ENCODE peak calls at places on chromosomes 3 and 15, in ten cellular contexts. One of them, this sample, is unnamed.

GRCh38 chr15:83206971-83207621 is 527 bp downstream of the HDGFL3 start:
- DNase-seq in WERI-Rb-1: peak
- DNase-seq in fibroblast of the aortic adventitia: peak
- DNase-seq in MM.1S: peak
- DNase-seq in CD4-positive, alpha-beta T cell: no peak
- DNase-seq in osteoblast: peak
- DNase-seq in cardiac fibroblast: peak
- DNase-seq in GM20000: peak
- DNase-seq in kidney: peak
- DNase-seq in heart left ventricle: peak
- DNase-seq in this sample: no peak

GRCh38 chr15:83410532-83410931 is 36.6 kb upstream of the SH3GL3 start:
- DNase-seq in GM20000: no peak
- DNase-seq in fibroblast of the aortic adventitia: no peak
- DNase-seq in heart left ventricle: no peak
- DNase-seq in osteoblast: no peak
- DNase-seq in kidney: no peak
- DNase-seq in CD4-positive, alpha-beta T cell: no peak
- DNase-seq in MM.1S: no peak
- DNase-seq in cardiac fibroblast: no peak
- DNase-seq in WERI-Rb-1: no peak
- DNase-seq in this sample: no peak

GRCh38 chr15:62969442-62970089 is 73.0 kb upstream of the TPM1 start:
- DNase-seq in MM.1S: no peak
- DNase-seq in fibroblast of the aortic adventitia: no peak
- DNase-seq in kidney: no peak
- DNase-seq in GM20000: no peak
- DNase-seq in cardiac fibroblast: no peak
- DNase-seq in heart left ventricle: no peak
- DNase-seq in WERI-Rb-1: no peak
- DNase-seq in osteoblast: peak
- DNase-seq in CD4-positive, alpha-beta T cell: no peak
- DNase-seq in this sample: no peak

GRCh38 chr3:119352863-119353527 is 58.8 kb downstream of the ARHGAP31 start:
- DNase-seq in cardiac fibroblast: peak
- DNase-seq in heart left ventricle: no peak
- DNase-seq in MM.1S: no peak
- DNase-seq in osteoblast: no peak
- DNase-seq in fibroblast of the aortic adventitia: peak
- DNase-seq in GM20000: no peak
- DNase-seq in kidney: no peak
- DNase-seq in CD4-positive, alpha-beta T cell: no peak
- DNase-seq in WERI-Rb-1: no peak
- DNase-seq in this sample: no peak

GRCh38 chr15:27701956-27702355 is 397.2 kb downstream of the OCA2 start:
- DNase-seq in kidney: no peak
- DNase-seq in fibroblast of the aortic adventitia: no peak
- DNase-seq in heart left ventricle: no peak
- DNase-seq in CD4-positive, alpha-beta T cell: no peak
- DNase-seq in cardiac fibroblast: no peak
- DNase-seq in WERI-Rb-1: no peak
- DNase-seq in osteoblast: no peak
- DNase-seq in MM.1S: no peak
- DNase-seq in GM20000: no peak
- DNase-seq in this sample: no peak

GRCh38 chr15:25715536-25716413 is 147.4 kb downstream of the ATP10A start:
- DNase-seq in osteoblast: peak
- DNase-seq in kidney: no peak
- DNase-seq in MM.1S: no peak
- DNase-seq in WERI-Rb-1: peak
- DNase-seq in GM20000: no peak
- DNase-seq in CD4-positive, alpha-beta T cell: no peak
- DNase-seq in fibroblast of the aortic adventitia: no peak
- DNase-seq in cardiac fibroblast: no peak
- DNase-seq in heart left ventricle: no peak
- DNase-seq in this sample: no peak

GRCh38 chr3:194575484-194576210 is 57.6 kb downstream of the TMEM44 start:
- DNase-seq in cardiac fibroblast: peak
- DNase-seq in CD4-positive, alpha-beta T cell: no peak
- DNase-seq in WERI-Rb-1: no peak
- DNase-seq in osteoblast: peak
- DNase-seq in GM20000: no peak
- DNase-seq in kidney: peak
- DNase-seq in MM.1S: no peak
- DNase-seq in fibroblast of the aortic adventitia: peak
- DNase-seq in heart left ventricle: no peak
- DNase-seq in this sample: no peak

GRCh38 chr3:123157598-123158287 is 44.0 kb upstream of the SEC22A start:
- DNase-seq in cardiac fibroblast: no peak
- DNase-seq in fibroblast of the aortic adventitia: no peak
- DNase-seq in GM20000: no peak
- DNase-seq in WERI-Rb-1: no peak
- DNase-seq in MM.1S: no peak
- DNase-seq in heart left ventricle: no peak
- DNase-seq in kidney: no peak
- DNase-seq in CD4-positive, alpha-beta T cell: no peak
- DNase-seq in osteoblast: no peak
- DNase-seq in this sample: no peak

GRCh38 chr3:52345521-52346110 is 29.5 kb downstream of the DNAH1 start:
- DNase-seq in kidney: peak
- DNase-seq in cardiac fibroblast: peak
- DNase-seq in heart left ventricle: no peak
- DNase-seq in fibroblast of the aortic adventitia: peak
- DNase-seq in CD4-positive, alpha-beta T cell: no peak
- DNase-seq in GM20000: no peak
- DNase-seq in osteoblast: peak
- DNase-seq in MM.1S: no peak
- DNase-seq in WERI-Rb-1: no peak
- DNase-seq in this sample: no peak

GRCh38 chr15:69881760-69882159 is 216.0 kb downstream of the TLE3 start:
- DNase-seq in osteoblast: no peak
- DNase-seq in GM20000: peak
- DNase-seq in kidney: no peak
- DNase-seq in MM.1S: peak
- DNase-seq in CD4-positive, alpha-beta T cell: no peak
- DNase-seq in WERI-Rb-1: no peak
- DNase-seq in fibroblast of the aortic adventitia: no peak
- DNase-seq in cardiac fibroblast: no peak
- DNase-seq in heart left ventricle: no peak
- DNase-seq in this sample: no peak

GRCh38 chr3:175325440-175325839 is 466.3 kb downstream of the NAALADL2 start:
- DNase-seq in kidney: no peak
- DNase-seq in cardiac fibroblast: no peak
- DNase-seq in fibroblast of the aortic adventitia: no peak
- DNase-seq in WERI-Rb-1: no peak
- DNase-seq in heart left ventricle: no peak
- DNase-seq in CD4-positive, alpha-beta T cell: no peak
- DNase-seq in MM.1S: no peak
- DNase-seq in GM20000: no peak
- DNase-seq in osteoblast: no peak
- DNase-seq in this sample: no peak

GRCh38 chr15:50685976-50686467 is 575 bp downstream of the TRPM7 start:
- DNase-seq in osteoblast: peak
- DNase-seq in WERI-Rb-1: peak
- DNase-seq in CD4-positive, alpha-beta T cell: peak
- DNase-seq in MM.1S: peak
- DNase-seq in cardiac fibroblast: peak
- DNase-seq in heart left ventricle: peak
- DNase-seq in fibroblast of the aortic adventitia: peak
- DNase-seq in kidney: peak
- DNase-seq in GM20000: peak
- DNase-seq in this sample: no peak

GRCh38 chr3:185561958-185562357 is 9.6 kb upstream of the LIPH start:
- DNase-seq in cardiac fibroblast: no peak
- DNase-seq in CD4-positive, alpha-beta T cell: no peak
- DNase-seq in GM20000: no peak
- DNase-seq in WERI-Rb-1: no peak
- DNase-seq in kidney: no peak
- DNase-seq in osteoblast: no peak
- DNase-seq in heart left ventricle: no peak
- DNase-seq in fibroblast of the aortic adventitia: no peak
- DNase-seq in MM.1S: no peak
- DNase-seq in this sample: no peak

DNA sequence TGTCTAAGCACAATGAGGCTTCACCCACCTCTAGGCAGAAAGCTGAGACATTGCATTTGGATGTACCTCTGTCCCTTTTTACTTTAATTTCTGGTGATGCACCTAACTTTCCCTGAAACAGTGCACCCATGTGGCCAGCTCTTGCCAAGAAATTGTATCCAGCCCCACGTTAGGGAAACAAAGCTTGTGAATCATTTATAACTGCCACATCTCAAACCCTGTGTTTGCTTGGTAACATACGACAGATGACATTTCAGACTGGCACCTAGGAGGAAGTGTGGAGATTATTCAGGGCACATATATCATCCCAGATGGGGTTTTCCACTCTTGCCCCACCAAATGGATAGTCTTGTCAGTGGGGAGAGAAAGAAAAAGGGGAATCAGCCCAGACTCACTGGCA is 2.1 kb downstream of the CYB561D2 start:
- DNase-seq in MM.1S: no peak
- DNase-seq in fibroblast of the aortic adventitia: peak
- DNase-seq in kidney: no peak
- DNase-seq in osteoblast: peak
- DNase-seq in CD4-positive, alpha-beta T cell: no peak
- DNase-seq in heart left ventricle: no peak
- DNase-seq in cardiac fibroblast: peak
- DNase-seq in GM20000: no peak
- DNase-seq in WERI-Rb-1: no peak
- DNase-seq in this sample: no peak
- TF ChIP-seq CTCF in MM.1S: peak
- TF ChIP-seq CTCF in fibroblast of the aortic adventitia: peak
- TF ChIP-seq CTCF in kidney: no peak
- TF ChIP-seq CTCF in osteoblast: peak
- TF ChIP-seq CTCF in CD4-positive, alpha-beta T cell: no peak
- TF ChIP-seq CTCF in heart left ventricle: no peak
- TF ChIP-seq CTCF in cardiac fibroblast: peak
- TF ChIP-seq CTCF in GM20000: no peak
- TF ChIP-seq CTCF in WERI-Rb-1: peak
- TF ChIP-seq CTCF in this sample: peak

DNA sequence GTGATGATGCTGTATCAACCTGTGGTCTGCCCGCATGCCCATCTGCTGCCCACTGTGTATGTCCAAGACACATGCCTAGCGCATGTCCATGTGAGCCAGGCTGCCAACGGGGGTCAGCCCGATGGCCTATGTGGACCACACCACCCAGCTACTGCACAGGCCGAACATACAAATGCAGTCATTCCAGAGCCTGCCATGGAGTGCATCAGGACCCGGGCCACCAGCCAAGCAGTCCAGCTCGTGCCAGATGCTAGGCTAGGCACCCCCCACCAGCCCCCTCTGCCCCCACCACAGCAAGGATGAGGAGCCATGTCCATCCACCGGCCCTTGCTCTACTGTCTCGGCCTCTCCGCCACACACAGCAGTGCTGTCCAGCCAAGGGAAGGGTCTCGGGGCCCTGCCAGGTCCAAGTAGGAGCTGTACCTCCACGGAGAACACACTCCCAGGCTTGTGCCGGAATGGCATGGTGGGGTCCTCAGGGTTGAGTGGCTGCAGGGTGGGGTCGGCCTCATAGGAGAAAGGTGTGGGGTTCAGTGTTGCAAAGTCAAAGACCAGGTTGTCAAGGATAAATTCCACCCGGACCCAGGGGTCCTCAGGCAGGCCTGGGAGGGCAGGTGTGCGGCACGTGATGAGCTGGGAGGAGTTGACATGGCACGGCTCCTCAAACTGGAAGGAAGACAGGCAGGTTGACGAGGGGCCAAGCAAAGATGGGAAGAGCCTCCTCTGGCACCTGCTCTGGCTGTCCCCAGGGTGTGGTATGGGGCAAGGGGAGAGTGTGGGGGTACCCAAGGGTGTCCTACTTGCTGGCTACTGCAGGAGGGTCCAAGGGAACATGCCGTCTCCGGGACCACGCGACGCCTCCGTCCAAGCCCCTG is 15.3 kb downstream of the PLXNB1 start:
- DNase-seq in cardiac fibroblast: no peak
- DNase-seq in osteoblast: peak
- DNase-seq in kidney: peak
- DNase-seq in GM20000: no peak
- DNase-seq in MM.1S: no peak
- DNase-seq in heart left ventricle: no peak
- DNase-seq in WERI-Rb-1: no peak
- DNase-seq in fibroblast of the aortic adventitia: no peak
- DNase-seq in CD4-positive, alpha-beta T cell: no peak
- DNase-seq in this sample: no peak
- TF ChIP-seq CTCF in cardiac fibroblast: no peak
- TF ChIP-seq CTCF in osteoblast: no peak
- TF ChIP-seq CTCF in kidney: no peak
- TF ChIP-seq CTCF in GM20000: no peak
- TF ChIP-seq CTCF in MM.1S: no peak
- TF ChIP-seq CTCF in heart left ventricle: no peak
- TF ChIP-seq CTCF in WERI-Rb-1: no peak
- TF ChIP-seq CTCF in fibroblast of the aortic adventitia: no peak
- TF ChIP-seq CTCF in CD4-positive, alpha-beta T cell: no peak
- TF ChIP-seq CTCF in this sample: no peak

GRCh38 chr15:74157868-74158827 is 15.4 kb upstream of the ISLR start:
- DNase-seq in cardiac fibroblast: no peak
- DNase-seq in fibroblast of the aortic adventitia: no peak
- DNase-seq in CD4-positive, alpha-beta T cell: no peak
- DNase-seq in heart left ventricle: no peak
- DNase-seq in WERI-Rb-1: no peak
- DNase-seq in kidney: no peak
- DNase-seq in osteoblast: no peak
- DNase-seq in MM.1S: no peak
- DNase-seq in GM20000: no peak
- DNase-seq in this sample: no peak
- TF ChIP-seq CTCF in cardiac fibroblast: no peak
- TF ChIP-seq CTCF in fibroblast of the aortic adventitia: no peak
- TF ChIP-seq CTCF in CD4-positive, alpha-beta T cell: no peak
- TF ChIP-seq CTCF in heart left ventricle: no peak
- TF ChIP-seq CTCF in WERI-Rb-1: no peak
- TF ChIP-seq CTCF in kidney: no peak
- TF ChIP-seq CTCF in osteoblast: no peak
- TF ChIP-seq CTCF in MM.1S: no peak
- TF ChIP-seq CTCF in GM20000: no peak
- TF ChIP-seq CTCF in this sample: no peak

DNA sequence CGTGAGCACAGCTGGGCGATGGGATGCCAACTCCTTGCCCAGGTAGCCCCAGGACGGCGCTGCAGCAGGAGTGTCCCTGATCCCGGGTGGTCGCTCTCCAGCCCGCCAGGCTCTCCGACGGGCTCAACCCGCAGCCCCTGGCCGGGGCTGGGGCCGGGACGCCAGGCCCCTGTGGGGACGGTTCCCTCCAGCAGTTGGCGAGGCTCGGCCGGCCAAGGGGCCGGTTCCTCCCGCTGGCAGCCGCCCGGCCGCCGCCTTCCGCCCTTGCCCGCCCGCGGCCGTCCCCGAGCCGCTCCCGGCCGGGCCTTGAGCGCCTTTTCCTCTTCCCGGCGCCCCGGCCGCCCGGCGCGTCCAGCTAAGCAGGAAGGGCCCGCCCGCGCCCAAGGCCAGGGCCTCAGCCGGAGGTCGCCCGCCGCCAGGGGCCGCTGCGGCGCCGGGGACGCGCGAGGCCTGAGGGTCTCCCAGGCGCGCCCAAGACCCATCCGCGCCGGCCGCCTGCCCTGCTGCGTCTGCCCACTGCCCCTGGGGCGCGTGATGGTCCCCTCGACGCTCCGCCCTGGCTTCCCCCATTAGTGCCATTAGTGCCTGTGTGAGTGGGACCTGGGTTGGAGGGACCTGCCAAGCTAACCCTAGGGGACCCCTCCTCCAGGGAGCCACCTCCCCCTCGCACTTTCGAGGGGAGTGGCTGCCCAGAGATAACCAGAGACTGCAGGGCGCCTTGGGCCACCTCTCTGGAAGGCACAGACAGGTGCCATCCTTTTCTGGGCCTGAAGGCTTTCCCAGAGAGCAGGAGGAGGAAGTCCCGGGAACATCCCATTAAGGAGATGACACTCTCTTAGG is 106.4 kb downstream of the FBLN2 start:
- DNase-seq in osteoblast: peak
- DNase-seq in WERI-Rb-1: peak
- DNase-seq in fibroblast of the aortic adventitia: no peak
- DNase-seq in GM20000: peak
- DNase-seq in cardiac fibroblast: peak
- DNase-seq in CD4-positive, alpha-beta T cell: no peak
- DNase-seq in heart left ventricle: no peak
- DNase-seq in kidney: no peak
- DNase-seq in MM.1S: no peak
- DNase-seq in this sample: peak
- TF ChIP-seq CTCF in osteoblast: peak
- TF ChIP-seq CTCF in WERI-Rb-1: peak
- TF ChIP-seq CTCF in fibroblast of the aortic adventitia: peak
- TF ChIP-seq CTCF in GM20000: peak
- TF ChIP-seq CTCF in cardiac fibroblast: no peak
- TF ChIP-seq CTCF in CD4-positive, alpha-beta T cell: peak
- TF ChIP-seq CTCF in heart left ventricle: peak
- TF ChIP-seq CTCF in kidney: peak
- TF ChIP-seq CTCF in MM.1S: peak
- TF ChIP-seq CTCF in this sample: peak

This sample was measured in D721Med.